ENCODE peak calls at places on chromosomes 13 and 19, in ten cellular contexts. B, V, D, N, Z, A, X, U, Y and W are unnamed samples.

GRCh38 chr19:51807111-51807701 is 12.2 kb downstream of the FPR3 start:
- DNase-seq in B (peak; percentile 71), V (peak; percentile 73), D (no peak), N (no peak), Z (no peak), A (no peak), X (no peak), U (peak; percentile 83), Y (no peak), W (no peak)

GRCh38 chr13:108495686-108496363 is 133.6 kb upstream of the MYO16 start:
- DNase-seq in B (no peak), V (peak; percentile 79), D (no peak), N (no peak), Z (no peak), A (peak; percentile 32), X (no peak), U (peak; percentile 64), Y (no peak), W (no peak)

GRCh38 chr19:23991170-23991569 is 76.5 kb downstream of the ZNF726 start:
- DNase-seq in B (no peak), V (no peak), D (no peak), N (peak; percentile 83), Z (no peak), A (no peak), X (no peak), U (peak; percentile 1), Y (no peak), W (peak; percentile 41)

GRCh38 chr13:96020155-96020575 is 33.0 kb downstream of the UGGT2 start:
- DNase-seq in B (no peak), V (peak; percentile 80), D (no peak), N (peak; percentile 49), Z (peak; percentile 27), A (no peak), X (no peak), U (peak; percentile 74), Y (no peak), W (peak; percentile 26)

GRCh38 chr13:40613192-40613818 is 53.1 kb downstream of the FOXO1 start:
- DNase-seq in B (no peak), V (no peak), D (peak; percentile 67), N (peak; percentile 56), Z (no peak), A (no peak), X (peak; percentile 50), U (no peak), Y (peak; percentile 63), W (no peak)

GRCh38 chr13:42099962-42100675 is 51.7 kb downstream of the DGKH start:
- DNase-seq in B (no peak), V (no peak), D (no peak), N (no peak), Z (no peak), A (no peak), X (no peak), U (no peak), Y (no peak), W (no peak)

GRCh38 chr19:10001899-10002298 is 8.4 kb downstream of the COL5A3 start:
- DNase-seq in B (peak; percentile 79), V (peak; percentile 85), D (no peak), N (peak; percentile 67), Z (no peak), A (peak; percentile 37), X (peak; percentile 45), U (peak; percentile 72), Y (no peak), W (no peak)

GRCh38 chr19:4972509-4973230 is 3.8 kb downstream of the KDM4B start:
- DNase-seq in B (peak; percentile 48), V (no peak), D (no peak), N (no peak), Z (no peak), A (peak; percentile 26), X (no peak), U (no peak), Y (no peak), W (peak; percentile 47)

GRCh38 chr19:47357788-47358680 is 8.9 kb downstream of the DHX34 start:
- DNase-seq in B (no peak), V (peak; percentile 85), D (no peak), N (no peak), Z (no peak), A (no peak), X (no peak), U (peak; percentile 79), Y (no peak), W (no peak)

GRCh38 chr19:23823952-23824389 is 65.3 kb upstream of the ZNF681 start:
- DNase-seq in B (no peak), V (peak; percentile 75), D (no peak), N (no peak), Z (no peak), A (no peak), X (no peak), U (peak; percentile 79), Y (no peak), W (no peak)

GRCh38 chr13:113804017-113804702 is 45.1 kb downstream of the TMEM255B start:
- DNase-seq in B (no peak), V (no peak), D (no peak), N (no peak), Z (no peak), A (no peak), X (no peak), U (no peak), Y (no peak), W (no peak)

GRCh38 chr19:28497887-28498286 is 715.1 kb downstream of the UQCRFS1 start:
- DNase-seq in B (no peak), V (no peak), D (no peak), N (no peak), Z (no peak), A (no peak), X (no peak), U (no peak), Y (no peak), W (no peak)

GRCh38 chr13:98686281-98686680 is 66.2 kb downstream of the SLC15A1 start:
- DNase-seq in B (no peak), V (no peak), D (no peak), N (no peak), Z (no peak), A (no peak), X (no peak), U (no peak), Y (no peak), W (no peak)
- H3K4me3 ChIP-seq in B (no peak overlapping the region), V (no peak overlapping the region), D (no peak overlapping the region), N (no peak overlapping the region), Z (no peak overlapping the region), A (no peak overlapping the region), X (no peak overlapping the region), U (no peak overlapping the region), Y (no peak overlapping the region), W (no peak overlapping the region)

GRCh38 chr13:112356190-112356589 is 20.0 kb upstream of the SPACA7 start:
- DNase-seq in B (no peak), V (no peak), D (no peak), N (no peak), Z (no peak), A (no peak), X (no peak), U (no peak), Y (no peak), W (no peak)
- H3K27me3 ChIP-seq in B (no peaks in the 10 kb centered on the region), V (no peaks in the 10 kb centered on the region), D (no peaks in the 10 kb centered on the region), N (no peaks in the 10 kb centered on the region), Z (no peaks in the 10 kb centered on the region), A (no peaks in the 10 kb centered on the region), X (peaks cover 3% of the 10 kb centered on the region), U (no peaks in the 10 kb centered on the region), Y (no peaks in the 10 kb centered on the region), W (no peaks in the 10 kb centered on the region)

GRCh38 chr19:292951-293350 is 1.7 kb upstream of the PLPP2 start:
- DNase-seq in B (no peak), V (peak; percentile 44), D (no peak), N (peak; percentile 11), Z (no peak), A (no peak), X (no peak), U (no peak), Y (no peak), W (no peak)
- H3K4me3 ChIP-seq in B (no peak overlapping the region), V (no peak overlapping the region), D (no peak overlapping the region), N (no peak overlapping the region), Z (no peak overlapping the region), A (no peak overlapping the region), X (no peak overlapping the region), U (no peak overlapping the region), Y (no peak overlapping the region), W (no peak overlapping the region)

DNA sequence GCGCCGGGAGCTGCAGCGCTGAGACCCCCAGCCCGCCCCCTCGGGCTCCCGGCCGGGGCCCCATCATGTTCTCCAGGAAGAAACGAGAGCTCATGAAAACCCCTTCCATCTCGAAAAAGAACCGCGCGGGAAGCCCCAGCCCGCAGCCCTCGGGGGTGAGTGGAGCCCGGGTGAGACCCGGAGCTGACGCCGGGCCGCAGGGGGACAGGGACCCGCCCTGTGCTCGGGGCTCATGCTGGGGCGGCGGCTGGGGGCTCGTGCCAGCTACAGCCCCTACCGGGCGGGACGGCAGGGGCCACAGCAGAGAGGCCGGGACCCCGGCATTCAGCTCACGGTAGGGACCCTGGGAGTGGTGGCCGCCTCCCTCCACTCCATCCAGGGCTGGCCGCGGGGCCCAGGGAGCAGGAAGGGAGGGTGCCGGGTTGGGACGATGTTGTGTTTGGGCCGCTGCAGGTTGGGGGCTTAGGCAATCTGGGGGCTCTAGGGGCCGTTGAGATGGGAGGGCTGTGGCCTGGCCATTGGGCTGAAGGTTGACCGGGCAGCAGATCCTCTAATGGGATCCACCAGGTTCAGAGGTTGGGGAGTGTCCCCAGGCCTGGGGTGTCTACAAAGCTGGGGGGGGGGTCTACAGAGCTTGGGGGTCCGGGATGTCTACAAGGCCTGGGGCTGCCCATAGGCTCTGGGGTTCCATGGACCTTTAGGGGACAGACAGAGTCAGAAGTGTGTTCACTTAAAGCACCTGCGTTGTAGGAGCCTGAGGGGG is 555 bp downstream of the ARHGAP45 start:
- DNase-seq in B (peak; percentile 61), V (no peak), D (no peak), N (no peak), Z (no peak), A (no peak), X (no peak), U (no peak), Y (peak; percentile 76), W (no peak)
- H3K27me3 ChIP-seq in B (no peaks in the 10 kb centered on the region), V (peaks cover 79% of the 10 kb centered on the region), D (no peaks in the 10 kb centered on the region), N (peaks cover 39% of the 10 kb centered on the region), Z (peaks cover 31% of the 10 kb centered on the region), A (no peaks in the 10 kb centered on the region), X (peaks cover 41% of the 10 kb centered on the region), U (peaks cover 19% of the 10 kb centered on the region), Y (no peaks in the 10 kb centered on the region), W (peaks cover 47% of the 10 kb centered on the region)

DNA sequence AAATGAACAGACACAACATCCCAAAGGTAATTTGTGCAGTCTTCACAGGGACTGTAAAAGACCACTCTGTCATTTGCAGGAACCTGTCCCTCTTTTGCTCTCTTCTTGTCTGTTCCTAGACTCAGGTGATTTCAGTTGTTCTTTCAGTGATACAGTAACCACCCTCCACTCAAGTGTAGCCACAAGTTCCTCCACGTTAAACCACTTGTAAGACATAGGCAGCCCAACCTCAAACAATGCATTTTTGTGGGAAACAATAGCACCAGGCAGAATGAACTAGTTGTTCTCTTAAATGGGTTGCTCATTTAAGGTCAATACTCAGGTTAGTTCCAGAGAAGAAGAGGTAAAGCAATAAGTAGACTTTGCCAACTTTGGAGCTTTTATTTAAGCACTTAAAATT is 359.4 kb downstream of the MZT1 start:
- DNase-seq in B (no peak), V (no peak), D (no peak), N (no peak), Z (no peak), A (no peak), X (no peak), U (no peak), Y (no peak), W (no peak)
- H3K4me3 ChIP-seq in B (no peak overlapping the region), V (no peak overlapping the region), D (no peak overlapping the region), N (no peak overlapping the region), Z (no peak overlapping the region), A (no peak overlapping the region), X (no peak overlapping the region), U (no peak overlapping the region), Y (no peak overlapping the region), W (no peak overlapping the region)